ENCODE peak calls at places on chromosomes 2 and 18, in ten cellular contexts. One of them, this sample, is unnamed.

GRCh38 chr18:35463837-35464236 is 33.9 kb downstream of the INO80C start:
- DNase-seq in H54: no peak
- DNase-seq in mesothelial cell of epicardium: no peak
- DNase-seq in RWPE1: no peak
- DNase-seq in activated naive CD4-positive, alpha-beta T cell: no peak
- DNase-seq in left ventricle myocardium superior: no peak
- DNase-seq in NCI-H446: no peak
- DNase-seq in foreskin fibroblast: no peak
- DNase-seq in NCI-H748 treated with DMSO at 0.1 percent for 48 hours: no peak
- DNase-seq in RPMI8226: no peak
- DNase-seq in this sample: no peak

GRCh38 chr2:143936758-143937562 is 583.0 kb downstream of the ZEB2 start:
- DNase-seq in H54: no peak
- DNase-seq in mesothelial cell of epicardium: peak; percentile 64
- DNase-seq in RWPE1: peak; percentile 13
- DNase-seq in activated naive CD4-positive, alpha-beta T cell: no peak
- DNase-seq in left ventricle myocardium superior: peak; percentile 49
- DNase-seq in NCI-H446: peak; percentile 43
- DNase-seq in foreskin fibroblast: peak; percentile 41
- DNase-seq in NCI-H748 treated with DMSO at 0.1 percent for 48 hours: no peak
- DNase-seq in RPMI8226: no peak
- DNase-seq in this sample: peak; percentile 60

GRCh38 chr2:53751728-53752127 is 15.9 kb upstream of the CHAC2 start:
- DNase-seq in H54: peak; percentile 9
- DNase-seq in mesothelial cell of epicardium: no peak
- DNase-seq in RWPE1: peak; percentile 73
- DNase-seq in activated naive CD4-positive, alpha-beta T cell: no peak
- DNase-seq in left ventricle myocardium superior: no peak
- DNase-seq in NCI-H446: no peak
- DNase-seq in foreskin fibroblast: peak; percentile 51
- DNase-seq in NCI-H748 treated with DMSO at 0.1 percent for 48 hours: no peak
- DNase-seq in RPMI8226: no peak
- DNase-seq in this sample: no peak

GRCh38 chr18:79960921-79961526 is 3.4 kb upstream of the HSBP1L1 start:
- DNase-seq in H54: no peak
- DNase-seq in mesothelial cell of epicardium: no peak
- DNase-seq in RWPE1: no peak
- DNase-seq in activated naive CD4-positive, alpha-beta T cell: no peak
- DNase-seq in left ventricle myocardium superior: no peak
- DNase-seq in NCI-H446: no peak
- DNase-seq in foreskin fibroblast: no peak
- DNase-seq in NCI-H748 treated with DMSO at 0.1 percent for 48 hours: no peak
- DNase-seq in RPMI8226: no peak
- DNase-seq in this sample: no peak

GRCh38 chr18:50573679-50574078 is 13.8 kb downstream of the MAPK4 start:
- DNase-seq in H54: no peak
- DNase-seq in mesothelial cell of epicardium: no peak
- DNase-seq in RWPE1: no peak
- DNase-seq in activated naive CD4-positive, alpha-beta T cell: no peak
- DNase-seq in left ventricle myocardium superior: no peak
- DNase-seq in NCI-H446: no peak
- DNase-seq in foreskin fibroblast: no peak
- DNase-seq in NCI-H748 treated with DMSO at 0.1 percent for 48 hours: no peak
- DNase-seq in RPMI8226: no peak
- DNase-seq in this sample: no peak

GRCh38 chr2:46315103-46315890 is 18.1 kb downstream of the EPAS1 start:
- DNase-seq in H54: peak; percentile 77
- DNase-seq in mesothelial cell of epicardium: no peak
- DNase-seq in RWPE1: peak; percentile 91
- DNase-seq in activated naive CD4-positive, alpha-beta T cell: no peak
- DNase-seq in left ventricle myocardium superior: peak; percentile 89
- DNase-seq in NCI-H446: no peak
- DNase-seq in foreskin fibroblast: peak; percentile 95
- DNase-seq in NCI-H748 treated with DMSO at 0.1 percent for 48 hours: no peak
- DNase-seq in RPMI8226: no peak
- DNase-seq in this sample: no peak

GRCh38 chr18:40911582-40912254 is 1043.3 kb upstream of the PIK3C3 start:
- DNase-seq in H54: no peak
- DNase-seq in mesothelial cell of epicardium: no peak
- DNase-seq in RWPE1: no peak
- DNase-seq in activated naive CD4-positive, alpha-beta T cell: no peak
- DNase-seq in left ventricle myocardium superior: no peak
- DNase-seq in NCI-H446: no peak
- DNase-seq in foreskin fibroblast: peak; percentile 28
- DNase-seq in NCI-H748 treated with DMSO at 0.1 percent for 48 hours: no peak
- DNase-seq in RPMI8226: no peak
- DNase-seq in this sample: no peak

GRCh38 chr2:179410552-179411356 is 146.1 kb upstream of the SESTD1 start:
- DNase-seq in H54: peak; percentile 9
- DNase-seq in mesothelial cell of epicardium: no peak
- DNase-seq in RWPE1: peak; percentile 36
- DNase-seq in activated naive CD4-positive, alpha-beta T cell: no peak
- DNase-seq in left ventricle myocardium superior: no peak
- DNase-seq in NCI-H446: peak; percentile 70
- DNase-seq in foreskin fibroblast: peak; percentile 35
- DNase-seq in NCI-H748 treated with DMSO at 0.1 percent for 48 hours: peak; percentile 72
- DNase-seq in RPMI8226: peak; percentile 74
- DNase-seq in this sample: peak; percentile 31

GRCh38 chr2:174337337-174338154 is 2.8 kb downstream of the SP9 start:
- DNase-seq in H54: no peak
- DNase-seq in mesothelial cell of epicardium: peak; percentile 64
- DNase-seq in RWPE1: no peak
- DNase-seq in activated naive CD4-positive, alpha-beta T cell: no peak
- DNase-seq in left ventricle myocardium superior: peak; percentile 31
- DNase-seq in NCI-H446: peak; percentile 68
- DNase-seq in foreskin fibroblast: no peak
- DNase-seq in NCI-H748 treated with DMSO at 0.1 percent for 48 hours: no peak
- DNase-seq in RPMI8226: peak; percentile 45
- DNase-seq in this sample: peak; percentile 53

GRCh38 chr2:1632006-1632348 is 112.3 kb downstream of the PXDN start:
- DNase-seq in H54: no peak
- DNase-seq in mesothelial cell of epicardium: no peak
- DNase-seq in RWPE1: peak; percentile 57
- DNase-seq in activated naive CD4-positive, alpha-beta T cell: no peak
- DNase-seq in left ventricle myocardium superior: no peak
- DNase-seq in NCI-H446: no peak
- DNase-seq in foreskin fibroblast: peak; percentile 60
- DNase-seq in NCI-H748 treated with DMSO at 0.1 percent for 48 hours: no peak
- DNase-seq in RPMI8226: peak; percentile 63
- DNase-seq in this sample: no peak

GRCh38 chr2:98501896-98502295 is 57.2 kb downstream of the INPP4A start:
- DNase-seq in H54: no peak
- DNase-seq in mesothelial cell of epicardium: no peak
- DNase-seq in RWPE1: no peak
- DNase-seq in activated naive CD4-positive, alpha-beta T cell: no peak
- DNase-seq in left ventricle myocardium superior: no peak
- DNase-seq in NCI-H446: no peak
- DNase-seq in foreskin fibroblast: no peak
- DNase-seq in NCI-H748 treated with DMSO at 0.1 percent for 48 hours: no peak
- DNase-seq in RPMI8226: no peak
- DNase-seq in this sample: no peak

GRCh38 chr2:143601828-143602227 is 472.6 kb downstream of the ARHGAP15 start:
- DNase-seq in H54: no peak
- DNase-seq in mesothelial cell of epicardium: no peak
- DNase-seq in RWPE1: no peak
- DNase-seq in activated naive CD4-positive, alpha-beta T cell: no peak
- DNase-seq in left ventricle myocardium superior: no peak
- DNase-seq in NCI-H446: no peak
- DNase-seq in foreskin fibroblast: no peak
- DNase-seq in NCI-H748 treated with DMSO at 0.1 percent for 48 hours: no peak
- DNase-seq in RPMI8226: no peak
- DNase-seq in this sample: no peak

GRCh38 chr2:140117371-140117770 is 1337.2 kb upstream of the NXPH2 start:
- DNase-seq in H54: no peak
- DNase-seq in mesothelial cell of epicardium: no peak
- DNase-seq in RWPE1: no peak
- DNase-seq in activated naive CD4-positive, alpha-beta T cell: no peak
- DNase-seq in left ventricle myocardium superior: no peak
- DNase-seq in NCI-H446: peak; percentile 47
- DNase-seq in foreskin fibroblast: no peak
- DNase-seq in NCI-H748 treated with DMSO at 0.1 percent for 48 hours: no peak
- DNase-seq in RPMI8226: no peak
- DNase-seq in this sample: no peak

GRCh38 chr2:128371248-128371630 is 52.6 kb upstream of the HS6ST1 start:
- DNase-seq in H54: no peak
- DNase-seq in mesothelial cell of epicardium: no peak
- DNase-seq in RWPE1: no peak
- DNase-seq in activated naive CD4-positive, alpha-beta T cell: no peak
- DNase-seq in left ventricle myocardium superior: no peak
- DNase-seq in NCI-H446: no peak
- DNase-seq in foreskin fibroblast: no peak
- DNase-seq in NCI-H748 treated with DMSO at 0.1 percent for 48 hours: no peak
- DNase-seq in RPMI8226: no peak
- DNase-seq in this sample: no peak

GRCh38 chr2:9895669-9896068 is 52.4 kb downstream of the TAF1B start:
- DNase-seq in H54: no peak
- DNase-seq in mesothelial cell of epicardium: no peak
- DNase-seq in RWPE1: peak; percentile 71
- DNase-seq in activated naive CD4-positive, alpha-beta T cell: no peak
- DNase-seq in left ventricle myocardium superior: no peak
- DNase-seq in NCI-H446: no peak
- DNase-seq in foreskin fibroblast: no peak
- DNase-seq in NCI-H748 treated with DMSO at 0.1 percent for 48 hours: no peak
- DNase-seq in RPMI8226: no peak
- DNase-seq in this sample: no peak

GRCh38 chr2:164692114-164692513 is 70.8 kb upstream of the GRB14 start:
- DNase-seq in H54: no peak
- DNase-seq in mesothelial cell of epicardium: no peak
- DNase-seq in RWPE1: no peak
- DNase-seq in activated naive CD4-positive, alpha-beta T cell: no peak
- DNase-seq in left ventricle myocardium superior: no peak
- DNase-seq in NCI-H446: no peak
- DNase-seq in foreskin fibroblast: no peak
- DNase-seq in NCI-H748 treated with DMSO at 0.1 percent for 48 hours: no peak
- DNase-seq in RPMI8226: no peak
- DNase-seq in this sample: no peak

GRCh38 chr2:42424033-42424432 is 63.0 kb upstream of the COX7A2L start:
- DNase-seq in H54: no peak
- DNase-seq in mesothelial cell of epicardium: no peak
- DNase-seq in RWPE1: no peak
- DNase-seq in activated naive CD4-positive, alpha-beta T cell: no peak
- DNase-seq in left ventricle myocardium superior: no peak
- DNase-seq in NCI-H446: no peak
- DNase-seq in foreskin fibroblast: no peak
- DNase-seq in NCI-H748 treated with DMSO at 0.1 percent for 48 hours: no peak
- DNase-seq in RPMI8226: no peak
- DNase-seq in this sample: no peak

GRCh38 chr2:23791030-23791429 is 135.9 kb downstream of the ATAD2B start:
- DNase-seq in H54: no peak
- DNase-seq in mesothelial cell of epicardium: no peak
- DNase-seq in RWPE1: no peak
- DNase-seq in activated naive CD4-positive, alpha-beta T cell: no peak
- DNase-seq in left ventricle myocardium superior: no peak
- DNase-seq in NCI-H446: no peak
- DNase-seq in foreskin fibroblast: peak; percentile 42
- DNase-seq in NCI-H748 treated with DMSO at 0.1 percent for 48 hours: no peak
- DNase-seq in RPMI8226: no peak
- DNase-seq in this sample: no peak

GRCh38 chr18:71951021-71951420 is 593.1 kb downstream of the CBLN2 start:
- DNase-seq in H54: no peak
- DNase-seq in mesothelial cell of epicardium: no peak
- DNase-seq in RWPE1: no peak
- DNase-seq in activated naive CD4-positive, alpha-beta T cell: no peak
- DNase-seq in left ventricle myocardium superior: no peak
- DNase-seq in NCI-H446: no peak
- DNase-seq in foreskin fibroblast: no peak
- DNase-seq in NCI-H748 treated with DMSO at 0.1 percent for 48 hours: no peak
- DNase-seq in RPMI8226: no peak
- DNase-seq in this sample: no peak

GRCh38 chr2:234492687-234493086 is 4.2 kb downstream of the ARL4C start:
- DNase-seq in H54: no peak
- DNase-seq in mesothelial cell of epicardium: no peak
- DNase-seq in RWPE1: no peak
- DNase-seq in activated naive CD4-positive, alpha-beta T cell: no peak
- DNase-seq in left ventricle myocardium superior: no peak
- DNase-seq in NCI-H446: no peak
- DNase-seq in foreskin fibroblast: no peak
- DNase-seq in NCI-H748 treated with DMSO at 0.1 percent for 48 hours: no peak
- DNase-seq in RPMI8226: no peak
- DNase-seq in this sample: no peak

GRCh38 chr2:74747411-74748080 is 86.4 kb upstream of the HK2 start:
- DNase-seq in H54: no peak
- DNase-seq in mesothelial cell of epicardium: no peak
- DNase-seq in RWPE1: peak; percentile 55
- DNase-seq in activated naive CD4-positive, alpha-beta T cell: no peak
- DNase-seq in left ventricle myocardium superior: no peak
- DNase-seq in NCI-H446: no peak
- DNase-seq in foreskin fibroblast: peak; percentile 78
- DNase-seq in NCI-H748 treated with DMSO at 0.1 percent for 48 hours: no peak
- DNase-seq in RPMI8226: no peak
- DNase-seq in this sample: no peak

GRCh38 chr2:71417300-71418202 is 35.8 kb upstream of the DYSF start:
- DNase-seq in H54: no peak
- DNase-seq in mesothelial cell of epicardium: no peak
- DNase-seq in RWPE1: no peak
- DNase-seq in activated naive CD4-positive, alpha-beta T cell: no peak
- DNase-seq in left ventricle myocardium superior: no peak
- DNase-seq in NCI-H446: no peak
- DNase-seq in foreskin fibroblast: no peak
- DNase-seq in NCI-H748 treated with DMSO at 0.1 percent for 48 hours: no peak
- DNase-seq in RPMI8226: peak; percentile 5
- DNase-seq in this sample: no peak

GRCh38 chr2:174335605-174336402 is 1.1 kb downstream of the SP9 start:
- DNase-seq in H54: peak; percentile 63
- DNase-seq in mesothelial cell of epicardium: peak; percentile 61
- DNase-seq in RWPE1: no peak
- DNase-seq in activated naive CD4-positive, alpha-beta T cell: no peak
- DNase-seq in left ventricle myocardium superior: peak; percentile 30
- DNase-seq in NCI-H446: no peak
- DNase-seq in foreskin fibroblast: no peak
- DNase-seq in NCI-H748 treated with DMSO at 0.1 percent for 48 hours: peak; percentile 53
- DNase-seq in RPMI8226: no peak
- DNase-seq in this sample: no peak

GRCh38 chr2:233707979-233708644 is 4.6 kb upstream of the UGT1A5 start:
- DNase-seq in H54: no peak
- DNase-seq in mesothelial cell of epicardium: no peak
- DNase-seq in RWPE1: no peak
- DNase-seq in activated naive CD4-positive, alpha-beta T cell: no peak
- DNase-seq in left ventricle myocardium superior: no peak
- DNase-seq in NCI-H446: no peak
- DNase-seq in foreskin fibroblast: no peak
- DNase-seq in NCI-H748 treated with DMSO at 0.1 percent for 48 hours: no peak
- DNase-seq in RPMI8226: no peak
- DNase-seq in this sample: no peak

GRCh38 chr2:18445412-18446320 is 114.8 kb downstream of the RDH14 start:
- DNase-seq in H54: no peak
- DNase-seq in mesothelial cell of epicardium: no peak
- DNase-seq in RWPE1: no peak
- DNase-seq in activated naive CD4-positive, alpha-beta T cell: no peak
- DNase-seq in left ventricle myocardium superior: peak; percentile 35
- DNase-seq in NCI-H446: peak; percentile 38
- DNase-seq in foreskin fibroblast: peak; percentile 52
- DNase-seq in NCI-H748 treated with DMSO at 0.1 percent for 48 hours: no peak
- DNase-seq in RPMI8226: no peak
- DNase-seq in this sample: no peak

GRCh38 chr2:219358170-219359075 is 25.9 kb upstream of the RESP18 start:
- DNase-seq in H54: no peak
- DNase-seq in mesothelial cell of epicardium: no peak
- DNase-seq in RWPE1: no peak
- DNase-seq in activated naive CD4-positive, alpha-beta T cell: no peak
- DNase-seq in left ventricle myocardium superior: no peak
- DNase-seq in NCI-H446: no peak
- DNase-seq in foreskin fibroblast: no peak
- DNase-seq in NCI-H748 treated with DMSO at 0.1 percent for 48 hours: no peak
- DNase-seq in RPMI8226: no peak
- DNase-seq in this sample: peak; percentile 61